ENCODE peak calls at places on chromosomes 6 and 20, in five cellular contexts. Y is fibroblast of mammary gland, L is IMR-90, P is lung, O is NCI-H1694. R is an unnamed sample.
A peak's percentile ranks its signal among the peaks of the same experiment; 100 is the strongest.

GRCh38 chr6:32984639-32985389 is 16.4 kb downstream of the BRD2 start:
- DNase-seq in Y (peak; percentile 79), L (peak; percentile 79), P (peak; percentile 91), O (peak; percentile 93), R (peak; percentile 86)

GRCh38 chr6:34246563-34247391 is 2.0 kb downstream of the SMIM29 start:
- DNase-seq in Y (peak; percentile 57), L (peak; percentile 46), P (no peak), O (peak; percentile 75), R (peak; percentile 10)

GRCh38 chr20:63594043-63594561 is 20.1 kb upstream of the HELZ2 start:
- DNase-seq in Y (peak; percentile 94), L (peak; percentile 53), P (no peak), O (no peak), R (no peak)

GRCh38 chr20:48139262-48140041 is 354.2 kb upstream of the SULF2 start:
- DNase-seq in Y (no peak), L (no peak), P (no peak), O (no peak), R (no peak)

GRCh38 chr20:329851-330232 is 4.5 kb downstream of the SOX12 start:
- DNase-seq in Y (no peak), L (no peak), P (no peak), O (no peak), R (no peak)

GRCh38 chr20:46651091-46651962 is at the start of gene SLC13A3:
- DNase-seq in Y (no peak), L (no peak), P (no peak), O (no peak), R (no peak)

GRCh38 chr20:45445805-45446562 is 23.6 kb upstream of the WFDC2 start:
- DNase-seq in Y (peak; percentile 15), L (no peak), P (no peak), O (no peak), R (no peak)

GRCh38 chr6:14910692-14911547 is 334.9 kb upstream of the JARID2 start:
- DNase-seq in Y (peak; percentile 27), L (peak; percentile 43), P (peak; percentile 59), O (no peak), R (no peak)

GRCh38 chr20:1918766-1919165 is 23.6 kb downstream of the SIRPA start:
- DNase-seq in Y (no peak), L (no peak), P (no peak), O (no peak), R (no peak)

GRCh38 chr6:16758163-16758975 is 2.9 kb downstream of the ATXN1 start:
- DNase-seq in Y (peak; percentile 34), L (no peak), P (no peak), O (no peak), R (peak; percentile 37)

GRCh38 chr6:27892596-27893058 is 19.6 kb downstream of the OR2B2 start:
- DNase-seq in Y (peak; percentile 31), L (peak; percentile 27), P (no peak), O (no peak), R (no peak)

GRCh38 chr6:128017288-128017687 is 116.4 kb upstream of the THEMIS start:
- DNase-seq in Y (no peak), L (no peak), P (no peak), O (no peak), R (no peak)

GRCh38 chr20:50534567-50534966 is 24.4 kb downstream of the PTPN1 start:
- DNase-seq in Y (peak; percentile 80), L (peak; percentile 87), P (peak; percentile 59), O (no peak), R (no peak)

GRCh38 chr6:8499540-8499939 is 64.2 kb upstream of the SLC35B3 start:
- DNase-seq in Y (no peak), L (no peak), P (no peak), O (no peak), R (no peak)

GRCh38 chr6:1424306-1424927 is 35.0 kb downstream of the FOXF2 start:
- DNase-seq in Y (peak; percentile 70), L (peak; percentile 77), P (peak; percentile 64), O (peak; percentile 8), R (peak; percentile 23)

GRCh38 chr6:7058250-7058923 is 49.4 kb upstream of the RREB1 start:
- DNase-seq in Y (peak; percentile 98), L (peak; percentile 98), P (peak; percentile 86), O (no peak), R (no peak)

GRCh38 chr6:11585426-11586016 is 48.0 kb downstream of the TMEM170B start:
- DNase-seq in Y (peak; percentile 68), L (peak; percentile 79), P (no peak), O (peak; percentile 24), R (peak; percentile 9)

GRCh38 chr20:5480824-5481600 is 164.3 kb upstream of the PROKR2 start:
- DNase-seq in Y (no peak), L (no peak), P (no peak), O (no peak), R (no peak)

GRCh38 chr20:34709836-34710567 is 5.9 kb downstream of the TP53INP2 start:
- DNase-seq in Y (peak; percentile 53), L (peak; percentile 51), P (peak; percentile 52), O (peak; percentile 43), R (peak; percentile 83)

GRCh38 chr6:139290787-139291294 is 957 bp downstream of the TXLNB start:
- DNase-seq in Y (peak; percentile 59), L (peak; percentile 75), P (no peak), O (no peak), R (no peak)

GRCh38 chr20:51360451-51361230 is 181.9 kb downstream of the NFATC2 start:
- DNase-seq in Y (peak; percentile 100), L (peak; percentile 100), P (no peak), O (no peak), R (no peak)

GRCh38 chr6:166959906-166960608 is 3.7 kb upstream of the RNASET2 start:
- DNase-seq in Y (no peak), L (no peak), P (no peak), O (no peak), R (no peak)

GRCh38 chr20:44110816-44111568 is 76.0 kb downstream of the JPH2 start:
- DNase-seq in Y (no peak), L (no peak), P (no peak), O (no peak), R (no peak)

GRCh38 chr20:20224806-20225205 is 143.1 kb upstream of the INSM1 start:
- DNase-seq in Y (peak; percentile 6), L (no peak), P (no peak), O (no peak), R (no peak)

GRCh38 chr20:23189854-23190253 is 103.7 kb upstream of the CD93 start:
- DNase-seq in Y (no peak), L (no peak), P (no peak), O (no peak), R (no peak)

GRCh38 chr20:25000268-25000801 is 7.8 kb upstream of the APMAP start:
- DNase-seq in Y (peak; percentile 94), L (peak; percentile 44), P (peak; percentile 78), O (peak; percentile 7), R (no peak)

GRCh38 chr6:152380351-152380767 is 256.8 kb downstream of the SYNE1 start:
- DNase-seq in Y (peak; percentile 81), L (peak; percentile 74), P (no peak), O (no peak), R (no peak)

GRCh38 chr20:38219006-38219950 is 41.3 kb downstream of the KIAA1755 start:
- DNase-seq in Y (no peak), L (no peak), P (no peak), O (no peak), R (no peak)

GRCh38 chr6:45212976-45213375 is 115.2 kb upstream of the RUNX2 start:
- DNase-seq in Y (no peak), L (no peak), P (no peak), O (no peak), R (no peak)